ENCODE peak calls at places on chromosomes 3 and 15, in eight cellular contexts. K is upper lobe of right lung, C is adipocyte, L is thoracic aorta, H is Karpas-422, R is right cardiac atrium, S is SJSA1, J is hepatocyte. W is an unnamed sample. For H3K4me1, the result is how much of the 10 kb centered on the place peaks cover.

GRCh38 chr3:58167431-58168351 is 43.1 kb downstream of the DNASE1L3 start:
- DNase-seq in K (no peak), C (peak), L (no peak), H (peak), R (peak), S (peak), J (peak), W (peak)

GRCh38 chr15:51134416-51135199 is 39.9 kb upstream of the TNFAIP8L3 start:
- DNase-seq in K (no peak), C (no peak), L (no peak), H (peak), R (no peak), S (no peak), J (no peak), W (no peak)

GRCh38 chr3:50275996-50276761 is 2.7 kb upstream of the LSMEM2 start:
- DNase-seq in K (no peak), C (no peak), L (no peak), H (no peak), R (no peak), S (no peak), J (no peak), W (no peak)

GRCh38 chr3:153443961-153444360 is 281.9 kb downstream of the RAP2B start:
- DNase-seq in K (no peak), C (no peak), L (no peak), H (peak), R (no peak), S (no peak), J (no peak), W (peak)

GRCh38 chr3:186849392-186849975 is 7.0 kb downstream of the ADIPOQ start:
- DNase-seq in K (no peak), C (peak), L (no peak), H (peak), R (no peak), S (peak), J (peak), W (peak)

GRCh38 chr3:112734171-112734570 is 93.2 kb upstream of the CCDC80 start:
- DNase-seq in K (no peak), C (no peak), L (no peak), H (no peak), R (no peak), S (no peak), J (no peak), W (no peak)

GRCh38 chr3:30644615-30645014 is 38.2 kb downstream of the TGFBR2 start:
- DNase-seq in K (no peak), C (peak), L (no peak), H (no peak), R (peak), S (no peak), J (no peak), W (no peak)

GRCh38 chr15:29034593-29035364 is 149.0 kb downstream of the APBA2 start:
- DNase-seq in K (no peak), C (no peak), L (no peak), H (no peak), R (no peak), S (no peak), J (no peak), W (no peak)

GRCh38 chr3:197591816-197592215 is 36.0 kb upstream of the BDH1 start:
- DNase-seq in K (no peak), C (no peak), L (no peak), H (peak), R (no peak), S (no peak), J (no peak), W (no peak)

GRCh38 chr15:33021806-33022389 is 172.6 kb downstream of the FMN1 start:
- DNase-seq in K (no peak), C (peak), L (no peak), H (peak), R (no peak), S (peak), J (peak), W (no peak)

GRCh38 chr3:156681003-156681402 is 6.6 kb downstream of the TIPARP start:
- DNase-seq in K (no peak), C (peak), L (no peak), H (peak), R (peak), S (no peak), J (peak), W (no peak)

GRCh38 chr3:123881771-123882170 is 2.4 kb downstream of the MYLK start:
- DNase-seq in K (no peak), C (no peak), L (no peak), H (no peak), R (no peak), S (no peak), J (no peak), W (no peak)

GRCh38 chr3:1082024-1082633 is 10.7 kb upstream of the CNTN6 start:
- DNase-seq in K (no peak), C (peak), L (no peak), H (peak), R (peak), S (no peak), J (peak), W (no peak)

GRCh38 chr3:159766563-159767185 is 222.0 kb upstream of the IL12A start:
- DNase-seq in K (no peak), C (peak), L (no peak), H (no peak), R (no peak), S (peak), J (no peak), W (no peak)

GRCh38 chr3:114456742-114457141 is 162.9 kb downstream of the TIGIT start:
- DNase-seq in K (no peak), C (no peak), L (no peak), H (no peak), R (no peak), S (no peak), J (no peak), W (no peak)

GRCh38 chr3:46701211-46701939 is at the start of gene TMIE:
- DNase-seq in K (no peak), C (peak), L (no peak), H (no peak), R (no peak), S (no peak), J (no peak), W (no peak)

GRCh38 chr3:187942658-187943241 is 197.5 kb upstream of the BCL6 start:
- DNase-seq in K (no peak), C (no peak), L (no peak), H (peak), R (no peak), S (no peak), J (no peak), W (no peak)

GRCh38 chr3:46675843-46676567 is 17.5 kb downstream of the ALS2CL start:
- DNase-seq in K (peak), C (peak), L (no peak), H (no peak), R (peak), S (no peak), J (no peak), W (no peak)

GRCh38 chr15:67547836-67548531 is 5.5 kb downstream of the MAP2K5 start:
- DNase-seq in K (no peak), C (peak), L (no peak), H (no peak), R (no peak), S (no peak), J (no peak), W (no peak)

GRCh38 chr15:67943475-67943874 is 103.6 kb upstream of the RNU6-1 start:
- DNase-seq in K (no peak), C (no peak), L (no peak), H (no peak), R (no peak), S (no peak), J (no peak), W (no peak)

GRCh38 chr3:140117111-140117526 is 182.1 kb downstream of the CLSTN2 start:
- DNase-seq in K (no peak), C (peak), L (no peak), H (peak), R (no peak), S (no peak), J (peak), W (no peak)

GRCh38 chr3:193974591-193974990 is 161.4 kb upstream of the HES1 start:
- DNase-seq in K (no peak), C (no peak), L (no peak), H (no peak), R (no peak), S (peak), J (no peak), W (no peak)

GRCh38 chr15:63063877-63064409 is 21.4 kb downstream of the TPM1 start:
- DNase-seq in K (no peak), C (no peak), L (no peak), H (no peak), R (no peak), S (peak), J (no peak), W (no peak)

GRCh38 chr3:108441081-108441507 is 69.3 kb downstream of the MYH15 start:
- DNase-seq in K (no peak), C (no peak), L (no peak), H (no peak), R (no peak), S (no peak), J (no peak), W (no peak)

GRCh38 chr3:51682079-51682478 is 11.0 kb downstream of the TEX264 start:
- DNase-seq in K (no peak), C (peak), L (no peak), H (peak), R (peak), S (peak), J (peak), W (peak)

GRCh38 chr15:66287461-66288055 is 5.8 kb upstream of the DIS3L start:
- DNase-seq in K (no peak), C (peak), L (no peak), H (peak), R (no peak), S (peak), J (no peak), W (no peak)

GRCh38 chr15:71781179-71781964 is 29.0 kb upstream of the NR2E3 start:
- DNase-seq in K (no peak), C (peak), L (no peak), H (no peak), R (no peak), S (no peak), J (no peak), W (no peak)

GRCh38 chr15:48352474-48353072 is 21.3 kb downstream of the DUT start:
- DNase-seq in K (no peak), C (peak), L (no peak), H (peak), R (peak), S (peak), J (peak), W (peak)

GRCh38 chr3:5195605-5196004 is 8.1 kb downstream of the EDEM1 start:
- DNase-seq in K (peak), C (no peak), L (no peak), H (no peak), R (no peak), S (no peak), J (no peak), W (no peak)
- H3K4me1 ChIP-seq in K (half or more), C (half or more), L (under half), H (half or more), R (under half), S (under half), J (under half), W (half or more)

DNA sequence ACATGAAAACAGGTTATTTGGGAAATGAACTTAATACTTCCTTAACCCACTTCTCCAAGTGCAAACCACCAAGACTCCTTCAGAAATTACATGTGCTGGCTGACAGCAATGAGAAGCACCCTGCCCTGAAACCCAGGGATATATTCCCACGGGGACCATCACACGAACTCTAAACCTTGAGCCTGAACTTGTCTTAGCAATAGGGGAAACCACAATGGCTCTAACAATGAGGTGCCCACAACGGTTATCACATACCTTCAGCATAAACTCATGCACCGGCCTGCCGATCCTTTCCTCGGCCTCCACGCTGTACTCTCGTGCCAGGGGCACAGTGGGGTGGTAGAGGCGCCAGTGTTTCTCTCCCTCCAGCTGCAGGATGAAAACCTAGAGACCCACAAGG is 13.4 kb downstream of the RIOX2 start:
- DNase-seq in K (no peak), C (no peak), L (no peak), H (no peak), R (no peak), S (no peak), J (no peak), W (no peak)
- H3K4me3 ChIP-seq in K (no peak), C (no peak), L (no peak), H (no peak), R (no peak), S (no peak), J (no peak), W (no peak)

GRCh38 chr15:26771168-26771916 is 1.5 kb downstream of the GABRB3 start:
- DNase-seq in K (peak), C (peak), L (no peak), H (no peak), R (peak), S (no peak), J (peak), W (no peak)

GRCh38 chr15:26766262-26766661 is 6.6 kb downstream of the GABRB3 start:
- DNase-seq in K (no peak), C (no peak), L (no peak), H (no peak), R (no peak), S (no peak), J (no peak), W (no peak)

GRCh38 chr15:26772588-26773484 is at the start of gene GABRB3:
- DNase-seq in K (peak), C (peak), L (no peak), H (no peak), R (peak), S (no peak), J (peak), W (no peak)

GRCh38 chr15:26771917-26772587 is 814 bp downstream of the GABRB3 start:
- DNase-seq in K (no peak), C (no peak), L (no peak), H (no peak), R (peak), S (no peak), J (peak), W (no peak)

DNA sequence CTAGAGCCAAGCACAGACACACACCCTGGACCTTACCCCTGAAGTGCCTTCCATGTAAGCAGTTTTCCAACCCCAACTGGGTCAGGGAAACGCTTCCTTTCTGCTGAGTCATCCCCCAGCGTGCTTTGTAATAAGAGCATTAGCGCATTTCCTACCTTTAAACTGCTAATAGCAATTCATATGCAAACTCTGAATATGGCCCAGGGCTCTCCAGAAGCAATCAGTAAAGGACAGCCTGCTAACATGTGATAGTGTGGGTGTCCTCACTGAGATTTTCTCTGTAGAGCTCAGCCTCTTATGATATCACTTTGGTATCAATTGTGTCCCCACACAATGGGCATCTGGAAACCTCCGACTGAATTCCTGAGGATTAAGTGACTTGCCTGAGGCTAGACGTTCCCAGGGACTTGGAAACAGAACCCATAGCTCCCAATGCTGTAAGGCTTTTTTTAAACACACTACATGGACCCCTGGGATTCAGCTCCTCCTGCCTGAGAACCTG is 5.6 kb downstream of the GABRB3 start:
- DNase-seq in K (no peak), C (no peak), L (no peak), H (no peak), R (no peak), S (no peak), J (no peak), W (no peak)
- H3K4me1 ChIP-seq in K (under half), C (under half), L (under half), H (under half), R (under half), S (under half), J (under half), W (under half)

GRCh38 chr15:90869140-90869541 is 753 bp downstream of the FURIN start:
- DNase-seq in K (no peak), C (no peak), L (no peak), H (no peak), R (no peak), S (no peak), J (no peak), W (no peak)

GRCh38 chr15:90869601-90870353 is 1.4 kb downstream of the FURIN start:
- DNase-seq in K (peak), C (peak), L (peak), H (no peak), R (peak), S (peak), J (peak), W (no peak)

GRCh38 chr15:90866161-90866715 is 2.1 kb upstream of the FURIN start:
- DNase-seq in K (no peak), C (no peak), L (no peak), H (no peak), R (no peak), S (no peak), J (no peak), W (no peak)

GRCh38 chr15:90866800-90867199 is 1.6 kb upstream of the FURIN start:
- DNase-seq in K (no peak), C (no peak), L (no peak), H (no peak), R (no peak), S (no peak), J (no peak), W (no peak)

GRCh38 chr15:90868261-90868689 is at the start of gene FURIN:
- DNase-seq in K (no peak), C (no peak), L (no peak), H (no peak), R (no peak), S (no peak), J (no peak), W (no peak)
- H3K4me3 ChIP-seq in K (no peak), C (no peak), L (no peak), H (no peak), R (no peak), S (no peak), J (no peak), W (no peak)